ENCODE peak calls at places on chromosomes 6 and 20, in five cellular contexts. One of them, this sample, is unnamed.

GRCh38 chr6:99119109-99120031 is 171.6 kb upstream of the FBXL4 start:
- DNase-seq in B cell: peak
- DNase-seq in RWPE1: peak
- DNase-seq in psoas muscle: no peak
- DNase-seq in breast epithelium: no peak
- DNase-seq in this sample: peak

GRCh38 chr6:79878142-79878748 is 69.1 kb downstream of the ELOVL4 start:
- DNase-seq in B cell: no peak
- DNase-seq in RWPE1: no peak
- DNase-seq in psoas muscle: no peak
- DNase-seq in breast epithelium: peak
- DNase-seq in this sample: no peak

GRCh38 chr6:22826961-22827360 is 257.6 kb downstream of the HDGFL1 start:
- DNase-seq in B cell: no peak
- DNase-seq in RWPE1: no peak
- DNase-seq in psoas muscle: no peak
- DNase-seq in breast epithelium: no peak
- DNase-seq in this sample: no peak

GRCh38 chr6:137968901-137969300 is 101.8 kb downstream of the TNFAIP3 start:
- DNase-seq in B cell: no peak
- DNase-seq in RWPE1: no peak
- DNase-seq in psoas muscle: no peak
- DNase-seq in breast epithelium: no peak
- DNase-seq in this sample: peak

GRCh38 chr6:138036955-138037592 is 70.1 kb downstream of the PERP start:
- DNase-seq in B cell: no peak
- DNase-seq in RWPE1: no peak
- DNase-seq in psoas muscle: no peak
- DNase-seq in breast epithelium: no peak
- DNase-seq in this sample: no peak

GRCh38 chr6:87968435-87969278 is 79.0 kb upstream of the SPACA1 start:
- DNase-seq in B cell: peak
- DNase-seq in RWPE1: no peak
- DNase-seq in psoas muscle: no peak
- DNase-seq in breast epithelium: no peak
- DNase-seq in this sample: no peak

GRCh38 chr6:129586815-129587214 is 123.2 kb downstream of the ARHGAP18 start:
- DNase-seq in B cell: no peak
- DNase-seq in RWPE1: no peak
- DNase-seq in psoas muscle: no peak
- DNase-seq in breast epithelium: no peak
- DNase-seq in this sample: no peak

GRCh38 chr6:150175611-150176151 is 32.8 kb downstream of the PPP1R14C start:
- DNase-seq in B cell: no peak
- DNase-seq in RWPE1: no peak
- DNase-seq in psoas muscle: no peak
- DNase-seq in breast epithelium: no peak
- DNase-seq in this sample: no peak

GRCh38 chr6:33980176-33980805 is 165.6 kb downstream of the GRM4 start:
- DNase-seq in B cell: no peak
- DNase-seq in RWPE1: no peak
- DNase-seq in psoas muscle: no peak
- DNase-seq in breast epithelium: no peak
- DNase-seq in this sample: no peak

GRCh38 chr6:136066005-136066404 is 184.1 kb downstream of the MTFR2 start:
- DNase-seq in B cell: no peak
- DNase-seq in RWPE1: peak
- DNase-seq in psoas muscle: no peak
- DNase-seq in breast epithelium: no peak
- DNase-seq in this sample: no peak

GRCh38 chr20:50434653-50435396 is 75.4 kb upstream of the PTPN1 start:
- DNase-seq in B cell: no peak
- DNase-seq in RWPE1: peak
- DNase-seq in psoas muscle: no peak
- DNase-seq in breast epithelium: peak
- DNase-seq in this sample: no peak

GRCh38 chr6:135251416-135251815 is 70.3 kb downstream of the MYB start:
- DNase-seq in B cell: no peak
- DNase-seq in RWPE1: no peak
- DNase-seq in psoas muscle: no peak
- DNase-seq in breast epithelium: no peak
- DNase-seq in this sample: no peak

GRCh38 chr6:163355471-163355991 is 59.0 kb upstream of the QKI start:
- DNase-seq in B cell: no peak
- DNase-seq in RWPE1: peak
- DNase-seq in psoas muscle: peak
- DNase-seq in breast epithelium: no peak
- DNase-seq in this sample: no peak

GRCh38 chr20:50680106-50680960 is 11.0 kb downstream of the RIPOR3 start:
- DNase-seq in B cell: no peak
- DNase-seq in RWPE1: no peak
- DNase-seq in psoas muscle: peak
- DNase-seq in breast epithelium: no peak
- DNase-seq in this sample: no peak

GRCh38 chr6:110877154-110877564 is 2.6 kb downstream of the AMD1 start:
- DNase-seq in B cell: no peak
- DNase-seq in RWPE1: no peak
- DNase-seq in psoas muscle: no peak
- DNase-seq in breast epithelium: no peak
- DNase-seq in this sample: no peak

GRCh38 chr20:25867776-25868649 is 171.4 kb upstream of the ZNF337 start:
- DNase-seq in B cell: peak
- DNase-seq in RWPE1: peak
- DNase-seq in psoas muscle: peak
- DNase-seq in breast epithelium: no peak
- DNase-seq in this sample: peak

GRCh38 chr20:36079486-36079885 is 75.1 kb upstream of the EPB41L1 start:
- DNase-seq in B cell: no peak
- DNase-seq in RWPE1: no peak
- DNase-seq in psoas muscle: no peak
- DNase-seq in breast epithelium: no peak
- DNase-seq in this sample: no peak

GRCh38 chr6:51934098-51934497 is 153.3 kb downstream of the PKHD1 start:
- DNase-seq in B cell: no peak
- DNase-seq in RWPE1: peak
- DNase-seq in psoas muscle: no peak
- DNase-seq in breast epithelium: no peak
- DNase-seq in this sample: peak

GRCh38 chr6:157219201-157220200 is 103.8 kb downstream of the TMEM242 start:
- DNase-seq in B cell: no peak
- DNase-seq in RWPE1: peak
- DNase-seq in psoas muscle: no peak
- DNase-seq in breast epithelium: no peak
- DNase-seq in this sample: no peak

GRCh38 chr20:13221673-13222318 is 722 bp downstream of the ISM1 start:
- DNase-seq in B cell: peak
- DNase-seq in RWPE1: peak
- DNase-seq in psoas muscle: peak
- DNase-seq in breast epithelium: peak
- DNase-seq in this sample: peak

GRCh38 chr20:3784226-3784853 is 2.2 kb downstream of the CENPB start:
- DNase-seq in B cell: no peak
- DNase-seq in RWPE1: no peak
- DNase-seq in psoas muscle: peak
- DNase-seq in breast epithelium: no peak
- DNase-seq in this sample: no peak

GRCh38 chr6:92906385-92906784 is 513.0 kb downstream of the EPHA7 start:
- DNase-seq in B cell: no peak
- DNase-seq in RWPE1: no peak
- DNase-seq in psoas muscle: no peak
- DNase-seq in breast epithelium: no peak
- DNase-seq in this sample: no peak

GRCh38 chr6:95197590-95197989 is 379.7 kb upstream of the MANEA start:
- DNase-seq in B cell: no peak
- DNase-seq in RWPE1: no peak
- DNase-seq in psoas muscle: no peak
- DNase-seq in breast epithelium: no peak
- DNase-seq in this sample: no peak

GRCh38 chr6:129417416-129418086 is 292.4 kb downstream of the ARHGAP18 start:
- DNase-seq in B cell: no peak
- DNase-seq in RWPE1: no peak
- DNase-seq in psoas muscle: no peak
- DNase-seq in breast epithelium: no peak
- DNase-seq in this sample: no peak

GRCh38 chr6:109309917-109310316 is 72.3 kb downstream of the CD164 start:
- DNase-seq in B cell: no peak
- DNase-seq in RWPE1: no peak
- DNase-seq in psoas muscle: no peak
- DNase-seq in breast epithelium: no peak
- DNase-seq in this sample: no peak

GRCh38 chr20:25529295-25529951 is 55.9 kb downstream of the NINL start:
- DNase-seq in B cell: no peak
- DNase-seq in RWPE1: no peak
- DNase-seq in psoas muscle: no peak
- DNase-seq in breast epithelium: no peak
- DNase-seq in this sample: no peak

GRCh38 chr20:50569864-50570836 is 60.0 kb downstream of the PTPN1 start:
- DNase-seq in B cell: peak
- DNase-seq in RWPE1: no peak
- DNase-seq in psoas muscle: no peak
- DNase-seq in breast epithelium: no peak
- DNase-seq in this sample: peak

GRCh38 chr20:15065794-15066193 is 728.4 kb upstream of the FLRT3 start:
- DNase-seq in B cell: no peak
- DNase-seq in RWPE1: no peak
- DNase-seq in psoas muscle: peak
- DNase-seq in breast epithelium: no peak
- DNase-seq in this sample: no peak

GRCh38 chr20:59253779-59254319 is 46.6 kb upstream of the EDN3 start:
- DNase-seq in B cell: no peak
- DNase-seq in RWPE1: peak
- DNase-seq in psoas muscle: no peak
- DNase-seq in breast epithelium: no peak
- DNase-seq in this sample: no peak

GRCh38 chr20:38338849-38339520 is 7.3 kb upstream of the LBP start:
- DNase-seq in B cell: no peak
- DNase-seq in RWPE1: peak
- DNase-seq in psoas muscle: no peak
- DNase-seq in breast epithelium: no peak
- DNase-seq in this sample: no peak
- TF ChIP-seq CTCF in B cell: no peak
- TF ChIP-seq CTCF in RWPE1: no peak
- TF ChIP-seq CTCF in psoas muscle: peak
- TF ChIP-seq CTCF in breast epithelium: no peak
- TF ChIP-seq CTCF in this sample: no peak

GRCh38 chr20:18665135-18665534 is 77.3 kb downstream of the DTD1 start:
- DNase-seq in B cell: no peak
- DNase-seq in RWPE1: no peak
- DNase-seq in psoas muscle: no peak
- DNase-seq in breast epithelium: no peak
- DNase-seq in this sample: no peak

GRCh38 chr20:18666803-18667460 is 79.1 kb downstream of the DTD1 start:
- DNase-seq in B cell: no peak
- DNase-seq in RWPE1: no peak
- DNase-seq in psoas muscle: no peak
- DNase-seq in breast epithelium: no peak
- DNase-seq in this sample: no peak

GRCh38 chr20:18669241-18670019 is 81.6 kb downstream of the DTD1 start:
- DNase-seq in B cell: no peak
- DNase-seq in RWPE1: no peak
- DNase-seq in psoas muscle: no peak
- DNase-seq in breast epithelium: no peak
- DNase-seq in this sample: no peak

GRCh38 chr20:18662279-18662678 is 74.4 kb downstream of the DTD1 start:
- DNase-seq in B cell: no peak
- DNase-seq in RWPE1: no peak
- DNase-seq in psoas muscle: no peak
- DNase-seq in breast epithelium: no peak
- DNase-seq in this sample: peak

GRCh38 chr20:18663932-18664331 is 76.1 kb downstream of the DTD1 start:
- DNase-seq in B cell: no peak
- DNase-seq in RWPE1: no peak
- DNase-seq in psoas muscle: no peak
- DNase-seq in breast epithelium: no peak
- DNase-seq in this sample: no peak
- TF ChIP-seq CTCF in B cell: no peak
- TF ChIP-seq CTCF in RWPE1: no peak
- TF ChIP-seq CTCF in psoas muscle: no peak
- TF ChIP-seq CTCF in breast epithelium: no peak
- TF ChIP-seq CTCF in this sample: no peak

DNA sequence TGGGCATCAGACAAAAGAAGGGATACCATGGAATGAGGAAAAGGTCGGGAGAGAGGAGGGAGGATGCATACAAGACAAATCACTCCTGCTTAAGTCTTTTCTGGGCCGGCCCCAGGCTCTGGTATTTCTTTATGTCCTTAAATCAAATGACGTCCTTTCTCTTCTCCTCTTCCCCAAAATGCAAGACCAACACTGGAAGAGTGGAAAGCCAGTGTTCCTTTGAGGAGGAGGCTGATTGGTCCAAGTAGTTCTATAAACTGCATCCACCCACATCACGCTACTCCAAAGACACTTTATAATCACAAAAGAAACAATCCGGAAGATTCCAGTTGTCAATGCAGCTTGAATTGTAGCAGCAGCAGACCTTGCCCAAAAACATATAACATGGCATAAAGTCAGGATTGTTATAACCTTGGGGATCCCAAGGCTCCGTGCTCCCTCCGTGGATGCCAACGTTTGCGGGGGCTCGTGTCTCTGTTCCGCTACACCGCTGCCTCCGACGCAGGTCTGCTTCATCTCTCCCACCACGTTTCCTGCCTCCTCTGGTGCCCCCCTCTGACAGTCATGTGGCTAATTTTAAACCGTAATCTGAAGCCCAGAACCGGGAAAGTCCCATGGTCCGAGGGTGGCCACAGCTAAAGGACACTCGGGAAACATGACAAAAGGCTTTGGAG is 47.1 kb downstream of the MCUR1 start:
- DNase-seq in B cell: no peak
- DNase-seq in RWPE1: no peak
- DNase-seq in psoas muscle: peak
- DNase-seq in breast epithelium: no peak
- DNase-seq in this sample: no peak
- TF ChIP-seq CTCF in B cell: no peak
- TF ChIP-seq CTCF in RWPE1: no peak
- TF ChIP-seq CTCF in psoas muscle: no peak
- TF ChIP-seq CTCF in breast epithelium: no peak
- TF ChIP-seq CTCF in this sample: peak

DNA sequence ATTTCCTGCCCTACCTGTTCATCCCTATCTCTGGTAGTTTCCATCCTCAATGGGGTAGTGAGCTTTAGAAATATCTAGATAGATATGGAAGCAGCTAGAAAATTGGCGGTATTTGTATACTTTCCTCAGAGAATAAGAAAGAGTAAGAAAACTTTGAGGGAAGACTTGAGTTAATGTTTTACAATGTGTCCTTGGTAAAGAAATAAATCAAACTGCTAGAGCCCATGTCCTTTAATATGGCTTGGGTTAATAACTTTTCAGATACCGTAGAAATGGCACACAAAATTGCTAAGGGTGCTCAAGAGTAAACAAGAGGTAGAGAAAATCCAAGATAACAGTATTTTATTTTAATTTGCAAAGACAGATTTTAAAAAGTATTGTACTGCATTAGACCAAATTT is 28.1 kb upstream of the PGK2 start:
- DNase-seq in B cell: no peak
- DNase-seq in RWPE1: no peak
- DNase-seq in psoas muscle: no peak
- DNase-seq in breast epithelium: no peak
- DNase-seq in this sample: no peak
- TF ChIP-seq CTCF in B cell: no peak
- TF ChIP-seq CTCF in RWPE1: no peak
- TF ChIP-seq CTCF in psoas muscle: no peak
- TF ChIP-seq CTCF in breast epithelium: no peak
- TF ChIP-seq CTCF in this sample: no peak

This sample was measured in GM13977.